ENCODE peak calls at places on chromosomes 3 and 15, in eight cellular contexts. Q is germinal center; E is ELR; L is tibial artery; K is DND-41; N is activated CD8-positive, alpha-beta memory T cell treated with anti-CD3 and anti-CD28 coated beads for 1 hour; Z is WTC11; I is activated CD4-positive, CD25-positive, alpha-beta regulatory T cell treated with anti-CD3 and anti-CD28 coated beads, Interleukin-2, amount 50 U/mL, for 72 hours. D is an unnamed sample.

GRCh38 chr3:197298858-197299854 is 744 bp upstream of the DLG1 start:
- DNase-seq in Q (peak), E (no peak), L (no peak), K (peak), N (no peak), Z (peak), I (peak), D (no peak)

GRCh38 chr3:125057186-125057850 is 1.5 kb upstream of the HEG1 start:
- DNase-seq in Q (no peak), E (peak), L (no peak), K (no peak), N (no peak), Z (no peak), I (no peak), D (no peak)

GRCh38 chr3:174334111-174334510 is 525.0 kb upstream of the NAALADL2 start:
- DNase-seq in Q (no peak), E (no peak), L (no peak), K (no peak), N (no peak), Z (no peak), I (no peak), D (no peak)

GRCh38 chr3:10957976-10958749 is 34.4 kb upstream of the SLC6A1 start:
- DNase-seq in Q (no peak), E (no peak), L (no peak), K (no peak), N (no peak), Z (no peak), I (no peak), D (no peak)

GRCh38 chr3:193869221-193870201 is 266.4 kb upstream of the HES1 start:
- DNase-seq in Q (no peak), E (peak), L (peak), K (peak), N (no peak), Z (peak), I (peak), D (no peak)

GRCh38 chr15:66236806-66237205 is 16.7 kb downstream of the MEGF11 start:
- DNase-seq in Q (no peak), E (no peak), L (no peak), K (no peak), N (no peak), Z (no peak), I (no peak), D (no peak)

GRCh38 chr3:133995264-133995663 is 34.5 kb downstream of the SLCO2A1 start:
- DNase-seq in Q (no peak), E (no peak), L (no peak), K (no peak), N (no peak), Z (no peak), I (no peak), D (no peak)

GRCh38 chr3:113132571-113132996 is 78.8 kb upstream of the BOC start:
- DNase-seq in Q (no peak), E (peak), L (no peak), K (no peak), N (no peak), Z (no peak), I (no peak), D (no peak)

GRCh38 chr15:92884459-92884812 is 15.7 kb upstream of the CHD2 start:
- DNase-seq in Q (no peak), E (no peak), L (no peak), K (no peak), N (no peak), Z (no peak), I (no peak), D (no peak)

GRCh38 chr3:38031022-38031994 is 1.9 kb upstream of the PLCD1 start:
- DNase-seq in Q (no peak), E (peak), L (peak), K (no peak), N (no peak), Z (no peak), I (no peak), D (no peak)

GRCh38 chr15:79474252-79474651 is 42.1 kb downstream of the MINAR1 start:
- DNase-seq in Q (no peak), E (no peak), L (no peak), K (no peak), N (no peak), Z (no peak), I (no peak), D (no peak)

GRCh38 chr3:138103466-138103865 is 11.9 kb downstream of the DZIP1L start:
- DNase-seq in Q (no peak), E (no peak), L (no peak), K (no peak), N (no peak), Z (no peak), I (no peak), D (no peak)

GRCh38 chr3:171480526-171480925 is 20.3 kb upstream of the TNIK start:
- DNase-seq in Q (no peak), E (no peak), L (no peak), K (no peak), N (no peak), Z (no peak), I (no peak), D (no peak)

GRCh38 chr3:45909542-45909941 is 23.2 kb downstream of the CCR9 start:
- DNase-seq in Q (no peak), E (no peak), L (no peak), K (peak), N (no peak), Z (no peak), I (no peak), D (no peak)

GRCh38 chr3:107772016-107772415 is 249.3 kb downstream of the BBX start:
- DNase-seq in Q (no peak), E (no peak), L (no peak), K (no peak), N (no peak), Z (no peak), I (no peak), D (no peak)

GRCh38 chr15:85757939-85758654 is 36.6 kb downstream of the KLHL25 start:
- DNase-seq in Q (no peak), E (no peak), L (peak), K (no peak), N (no peak), Z (no peak), I (no peak), D (no peak)

GRCh38 chr3:43286886-43287301 is 554 bp downstream of the SNRK start:
- DNase-seq in Q (peak), E (peak), L (no peak), K (peak), N (no peak), Z (no peak), I (no peak), D (no peak)

GRCh38 chr3:157336252-157337009 is 100.2 kb upstream of the PTX3 start:
- DNase-seq in Q (no peak), E (peak), L (no peak), K (no peak), N (no peak), Z (no peak), I (no peak), D (no peak)

GRCh38 chr3:81788650-81789049 is 27.2 kb upstream of the GBE1 start:
- DNase-seq in Q (no peak), E (no peak), L (no peak), K (no peak), N (no peak), Z (no peak), I (no peak), D (no peak)

GRCh38 chr3:16512435-16513140 is 911 bp downstream of the RFTN1 start:
- DNase-seq in Q (peak), E (peak), L (peak), K (peak), N (peak), Z (no peak), I (peak), D (no peak)

GRCh38 chr15:71252036-71252898 is 137.0 kb downstream of the THSD4 start:
- DNase-seq in Q (no peak), E (peak), L (no peak), K (no peak), N (no peak), Z (no peak), I (no peak), D (no peak)

GRCh38 chr15:88015228-88015860 is 241.2 kb downstream of the NTRK3 start:
- DNase-seq in Q (no peak), E (no peak), L (peak), K (no peak), N (no peak), Z (no peak), I (no peak), D (no peak)

GRCh38 chr15:96117275-96117674 is 213.2 kb upstream of the NR2F2 start:
- DNase-seq in Q (no peak), E (no peak), L (no peak), K (no peak), N (no peak), Z (no peak), I (no peak), D (no peak)

GRCh38 chr15:88377509-88377908 is 89.7 kb downstream of the MRPL46 start:
- DNase-seq in Q (no peak), E (no peak), L (no peak), K (no peak), N (no peak), Z (no peak), I (no peak), D (no peak)

GRCh38 chr3:32405155-32405554 is 13.5 kb downstream of the CMTM7 start:
- DNase-seq in Q (no peak), E (no peak), L (no peak), K (no peak), N (no peak), Z (no peak), I (no peak), D (no peak)

GRCh38 chr15:84859143-84859542 is 25.3 kb upstream of the SLC28A1 start:
- DNase-seq in Q (no peak), E (no peak), L (no peak), K (no peak), N (no peak), Z (no peak), I (no peak), D (no peak)

GRCh38 chr3:184178522-184179138 is 4.0 kb downstream of the AP2M1 start:
- DNase-seq in Q (no peak), E (no peak), L (no peak), K (no peak), N (no peak), Z (no peak), I (no peak), D (no peak)

GRCh38 chr3:13146643-13147143 is 73.5 kb upstream of the IQSEC1 start:
- DNase-seq in Q (no peak), E (no peak), L (peak), K (no peak), N (no peak), Z (peak), I (no peak), D (no peak)

GRCh38 chr3:30871720-30872119 is 22.7 kb downstream of the GADL1 start:
- DNase-seq in Q (no peak), E (no peak), L (no peak), K (no peak), N (no peak), Z (no peak), I (no peak), D (no peak)

GRCh38 chr15:87408902-87409301 is 847.6 kb downstream of the NTRK3 start:
- DNase-seq in Q (no peak), E (no peak), L (no peak), K (no peak), N (no peak), Z (no peak), I (no peak), D (no peak)

GRCh38 chr15:48331796-48332641 is 790 bp downstream of the DUT start:
- DNase-seq in Q (peak), E (peak), L (no peak), K (peak), N (peak), Z (peak), I (peak), D (peak)

GRCh38 chr3:88031543-88032148 is 27.2 kb downstream of the CGGBP1 start:
- DNase-seq in Q (peak), E (peak), L (no peak), K (peak), N (no peak), Z (no peak), I (no peak), D (no peak)

GRCh38 chr3:66344846-66345578 is 124.2 kb downstream of the SLC25A26 start:
- DNase-seq in Q (no peak), E (no peak), L (no peak), K (no peak), N (no peak), Z (no peak), I (no peak), D (no peak)

GRCh38 chr3:195546130-195546560 is 3.0 kb upstream of the PPP1R2 start:
- DNase-seq in Q (no peak), E (peak), L (peak), K (no peak), N (no peak), Z (no peak), I (no peak), D (no peak)

GRCh38 chr3:13010770-13011169 is 62.5 kb downstream of the IQSEC1 start:
- DNase-seq in Q (no peak), E (no peak), L (no peak), K (no peak), N (no peak), Z (no peak), I (no peak), D (no peak)

GRCh38 chr15:69126054-69126469 is 34.4 kb upstream of the GLCE start:
- DNase-seq in Q (no peak), E (no peak), L (no peak), K (no peak), N (no peak), Z (no peak), I (no peak), D (no peak)

GRCh38 chr3:37337481-37337880 is 163.1 kb upstream of the LRRFIP2 start:
- DNase-seq in Q (no peak), E (no peak), L (no peak), K (no peak), N (no peak), Z (no peak), I (no peak), D (no peak)

GRCh38 chr15:63430766-63431451 is 49.3 kb upstream of the CA12 start:
- DNase-seq in Q (no peak), E (no peak), L (no peak), K (no peak), N (no peak), Z (no peak), I (no peak), D (no peak)